ENCODE peak calls at places on chromosomes 5 and 9, in nine cellular contexts. L is type B pancreatic cell, R is ovary, E is MCF 10A, C is heart left ventricle, B is OCI-LY7, P is A673, I is stomach, M is activated B cell treated with CpG ODN at 0.5 μM for 24 hours. A is an unnamed sample.

GRCh38 chr5:67773439-67773988 is 442.0 kb upstream of the PIK3R1 start:
- DNase-seq in B (no peak), E (peak; percentile 35), M (no peak), P (peak; percentile 15), C (peak; percentile 26), R (no peak), L (no peak), I (no peak), A (no peak)

GRCh38 chr9:109968702-109969450 is 188.9 kb downstream of the PALM2AKAP2 start:
- DNase-seq in R (no peak), P (no peak), E (peak; percentile 26), L (no peak), B (peak; percentile 79), M (no peak), I (no peak), C (peak; percentile 44), A (no peak)

GRCh38 chr5:83530186-83530585 is 58.6 kb downstream of the VCAN start:
- DNase-seq in C (no peak), E (no peak), B (no peak), P (no peak), R (no peak), I (no peak), M (no peak), L (no peak), A (no peak)

GRCh38 chr9:134433101-134433500 is 106.8 kb downstream of the RXRA start:
- DNase-seq in P (no peak), I (peak; percentile 45), C (no peak), B (no peak), E (peak; percentile 81), M (no peak), R (no peak), L (no peak), A (no peak)

GRCh38 chr5:147483961-147484707 is 25.7 kb downstream of the DPYSL3 start:
- DNase-seq in B (no peak), C (peak; percentile 73), I (no peak), M (no peak), E (no peak), P (peak; percentile 76), L (no peak), R (peak; percentile 87), A (peak; percentile 82)

GRCh38 chr5:14406554-14406849 is 175.1 kb upstream of the OTULINL start:
- DNase-seq in I (no peak), L (no peak), P (no peak), M (no peak), R (no peak), C (no peak), E (peak; percentile 61), B (no peak), A (no peak)

GRCh38 chr5:158236511-158237335 is 377.8 kb upstream of the CLINT1 start:
- DNase-seq in M (no peak), B (no peak), R (no peak), C (no peak), L (no peak), I (no peak), P (no peak), E (no peak), A (no peak)

GRCh38 chr9:89502038-89502601 is 4.2 kb upstream of the SEMA4D start:
- DNase-seq in L (no peak), R (no peak), E (no peak), B (no peak), I (no peak), M (no peak), C (no peak), P (no peak), A (no peak)

GRCh38 chr9:135718616-135719015 is 16.6 kb downstream of the KCNT1 start:
- DNase-seq in E (peak; percentile 69), P (peak; percentile 48), R (no peak), B (no peak), L (no peak), I (no peak), C (no peak), M (no peak), A (no peak)

GRCh38 chr9:89444212-89444611 is 53.7 kb downstream of the SEMA4D start:
- DNase-seq in P (no peak), R (no peak), E (no peak), M (no peak), L (no peak), B (no peak), C (peak; percentile 59), I (no peak), A (no peak)

GRCh38 chr5:125227333-125228075 is 481.1 kb upstream of the ZNF608 start:
- DNase-seq in B (peak; percentile 44), M (no peak), E (peak; percentile 66), I (no peak), L (no peak), R (no peak), P (peak; percentile 19), C (no peak), A (no peak)

GRCh38 chr5:100902406-100903035 is 561 bp downstream of the ST8SIA4 start:
- DNase-seq in C (no peak), L (no peak), R (no peak), B (no peak), M (no peak), P (no peak), I (no peak), E (peak; percentile 30), A (no peak)

GRCh38 chr9:119961774-119962408 is 592.7 kb upstream of the BRINP1 start:
- DNase-seq in L (no peak), I (peak; percentile 63), B (no peak), M (no peak), P (peak; percentile 38), R (no peak), E (no peak), C (no peak), A (no peak)

GRCh38 chr9:120726484-120726883 is 12.2 kb upstream of the MEGF9 start:
- DNase-seq in P (no peak), L (no peak), B (no peak), R (no peak), C (no peak), M (no peak), I (no peak), E (no peak), A (no peak)

GRCh38 chr9:132210472-132211145 is 48.8 kb downstream of the NTNG2 start:
- DNase-seq in L (no peak), M (no peak), E (peak; percentile 43), P (no peak), I (no peak), B (no peak), C (no peak), R (no peak), A (no peak)

GRCh38 chr9:132209263-132209662 is 47.4 kb downstream of the NTNG2 start:
- DNase-seq in E (no peak), I (no peak), C (no peak), P (no peak), L (no peak), M (no peak), R (no peak), B (no peak), A (no peak)

GRCh38 chr9:132216861-132217655 is 55.2 kb downstream of the NTNG2 start:
- DNase-seq in L (no peak), I (no peak), M (no peak), C (no peak), B (no peak), E (no peak), P (no peak), R (no peak), A (no peak)

GRCh38 chr9:132211570-132211969 is 49.7 kb downstream of the NTNG2 start:
- DNase-seq in M (no peak), L (no peak), B (no peak), E (no peak), C (no peak), R (no peak), P (no peak), I (no peak), A (no peak)

GRCh38 chr9:132214027-132214622 is 52.3 kb downstream of the NTNG2 start:
- DNase-seq in P (peak; percentile 72), R (peak; percentile 74), B (no peak), C (peak; percentile 89), E (peak; percentile 75), M (no peak), I (peak; percentile 38), L (no peak), A (no peak)
- TF ChIP-seq CTCF in P (no peak), R (no peak), B (no peak), C (no peak), E (no peak), M (no peak), I (no peak), L (peak; percentile 27), A (no peak)

GRCh38 chr5:92562065-92562464 is 1019.0 kb downstream of the NR2F1-AS1 start:
- DNase-seq in M (no peak), E (no peak), L (no peak), R (no peak), P (no peak), B (no peak), I (no peak), C (no peak), A (no peak)

GRCh38 chr5:92560698-92561361 is 1020.2 kb downstream of the NR2F1-AS1 start:
- DNase-seq in C (no peak), P (peak; percentile 41), R (no peak), I (no peak), B (no peak), M (no peak), E (no peak), L (no peak), A (no peak)

GRCh38 chr5:92561362-92562006 is 1019.5 kb downstream of the NR2F1-AS1 start:
- DNase-seq in C (no peak), I (no peak), L (no peak), B (no peak), R (no peak), P (no peak), E (no peak), M (no peak), A (no peak)

GRCh38 chr5:92559331-92559730 is 1021.7 kb downstream of the NR2F1-AS1 start:
- DNase-seq in P (no peak), I (no peak), M (no peak), E (no peak), L (no peak), R (no peak), C (no peak), B (no peak), A (no peak)

DNA sequence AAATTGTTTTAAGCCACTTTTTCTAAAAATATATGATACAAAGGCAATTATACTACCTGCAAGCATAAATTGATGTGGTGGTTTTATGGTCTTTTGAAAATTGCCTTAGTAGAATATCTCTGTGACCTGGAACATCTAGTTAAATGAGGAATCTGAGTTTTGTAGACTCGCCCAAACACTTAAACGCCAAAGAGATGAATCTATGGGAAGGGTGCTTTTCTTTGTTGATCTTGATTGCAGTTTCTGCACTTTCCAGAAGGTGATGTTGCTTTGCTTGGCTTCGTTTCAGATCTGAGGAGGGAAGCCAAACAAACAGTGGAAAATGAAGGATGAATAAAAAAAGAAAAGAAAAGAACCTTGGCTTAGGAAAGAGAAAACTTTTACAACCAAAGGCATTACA is 1021.3 kb downstream of the NR2F1-AS1 start:
- DNase-seq in B (no peak), R (no peak), L (no peak), I (no peak), C (no peak), E (peak; percentile 73), M (no peak), P (no peak), A (no peak)
- TF ChIP-seq CTCF in B (no peak), R (no peak), L (no peak), I (no peak), C (no peak), E (no peak), M (no peak), P (no peak), A (no peak)

GRCh38 chr5:8650197-8650596 is 781.2 kb downstream of the MTRR start:
- DNase-seq in C (no peak), I (no peak), B (no peak), L (no peak), R (no peak), M (no peak), P (no peak), E (no peak), A (no peak)
- TF ChIP-seq CTCF in C (no peak), I (no peak), B (no peak), L (no peak), R (no peak), M (no peak), P (peak; percentile 12), E (no peak), A (no peak)

GRCh38 chr5:172424111-172424490 is 30.2 kb downstream of the SH3PXD2B start:
- DNase-seq in R (no peak), L (no peak), I (no peak), P (no peak), E (no peak), M (no peak), C (no peak), B (no peak), A (no peak)
- TF ChIP-seq CTCF in R (no peak), L (no peak), I (no peak), P (no peak), E (no peak), M (no peak), C (no peak), B (no peak), A (no peak)

A was measured in coronary artery.